ENCODE peak calls at places on chromosomes 1 and 21, in five cellular contexts. One of them, this sample, is unnamed.

GRCh38 chr1:184912392-184912791 is 61.9 kb downstream of the NIBAN1 start:
- DNase-seq in fibroblast of pulmonary artery: no peak
- DNase-seq in HCT116: no peak
- DNase-seq in OCI-LY7: no peak
- DNase-seq in fibroblast of the aortic adventitia: no peak
- DNase-seq in this sample: no peak

GRCh38 chr1:244836135-244836521 is 670 bp downstream of the COX20 start:
- DNase-seq in fibroblast of pulmonary artery: peak; percentile 41
- DNase-seq in HCT116: no peak
- DNase-seq in OCI-LY7: peak; percentile 45
- DNase-seq in fibroblast of the aortic adventitia: peak; percentile 61
- DNase-seq in this sample: no peak

GRCh38 chr1:24898152-24898908 is 31.7 kb downstream of the RUNX3 start:
- DNase-seq in fibroblast of pulmonary artery: peak; percentile 47
- DNase-seq in HCT116: peak; percentile 10
- DNase-seq in OCI-LY7: peak; percentile 49
- DNase-seq in fibroblast of the aortic adventitia: peak; percentile 42
- DNase-seq in this sample: no peak

GRCh38 chr1:164061528-164061927 is 497.5 kb upstream of the PBX1 start:
- DNase-seq in fibroblast of pulmonary artery: no peak
- DNase-seq in HCT116: no peak
- DNase-seq in OCI-LY7: no peak
- DNase-seq in fibroblast of the aortic adventitia: no peak
- DNase-seq in this sample: no peak

GRCh38 chr1:212591922-212592321 is 16.6 kb upstream of the ATF3 start:
- DNase-seq in fibroblast of pulmonary artery: no peak
- DNase-seq in HCT116: no peak
- DNase-seq in OCI-LY7: no peak
- DNase-seq in fibroblast of the aortic adventitia: no peak
- DNase-seq in this sample: no peak

GRCh38 chr1:77732090-77732489 is 27.6 kb downstream of the USP33 start:
- DNase-seq in fibroblast of pulmonary artery: no peak
- DNase-seq in HCT116: no peak
- DNase-seq in OCI-LY7: no peak
- DNase-seq in fibroblast of the aortic adventitia: no peak
- DNase-seq in this sample: no peak

GRCh38 chr1:154720328-154721301 is 112.6 kb upstream of the ADAR start:
- DNase-seq in fibroblast of pulmonary artery: no peak
- DNase-seq in HCT116: no peak
- DNase-seq in OCI-LY7: no peak
- DNase-seq in fibroblast of the aortic adventitia: no peak
- DNase-seq in this sample: no peak

GRCh38 chr1:52632732-52633290 is at the start of gene SHISAL2A:
- DNase-seq in fibroblast of pulmonary artery: peak; percentile 16
- DNase-seq in HCT116: no peak
- DNase-seq in OCI-LY7: no peak
- DNase-seq in fibroblast of the aortic adventitia: no peak
- DNase-seq in this sample: no peak

GRCh38 chr1:41742219-41742618 is 176.5 kb downstream of the HIVEP3 start:
- DNase-seq in fibroblast of pulmonary artery: peak; percentile 47
- DNase-seq in HCT116: no peak
- DNase-seq in OCI-LY7: no peak
- DNase-seq in fibroblast of the aortic adventitia: peak; percentile 56
- DNase-seq in this sample: no peak

GRCh38 chr1:225871374-225872074 is 10.7 kb downstream of the TMEM63A start:
- DNase-seq in fibroblast of pulmonary artery: no peak
- DNase-seq in HCT116: no peak
- DNase-seq in OCI-LY7: no peak
- DNase-seq in fibroblast of the aortic adventitia: no peak
- DNase-seq in this sample: no peak

GRCh38 chr1:183734600-183735036 is 70.3 kb upstream of the RGL1 start:
- DNase-seq in fibroblast of pulmonary artery: peak; percentile 77
- DNase-seq in HCT116: no peak
- DNase-seq in OCI-LY7: no peak
- DNase-seq in fibroblast of the aortic adventitia: peak; percentile 78
- DNase-seq in this sample: no peak

GRCh38 chr1:95207223-95207935 is 26.6 kb upstream of the RWDD3 start:
- DNase-seq in fibroblast of pulmonary artery: no peak
- DNase-seq in HCT116: no peak
- DNase-seq in OCI-LY7: no peak
- DNase-seq in fibroblast of the aortic adventitia: no peak
- DNase-seq in this sample: no peak

GRCh38 chr1:26913754-26914619 is at the start of gene NR0B2:
- DNase-seq in fibroblast of pulmonary artery: no peak
- DNase-seq in HCT116: no peak
- DNase-seq in OCI-LY7: peak; percentile 47
- DNase-seq in fibroblast of the aortic adventitia: no peak
- DNase-seq in this sample: no peak

GRCh38 chr1:9598316-9598700 is 9.6 kb downstream of the TMEM201 start:
- DNase-seq in fibroblast of pulmonary artery: no peak
- DNase-seq in HCT116: no peak
- DNase-seq in OCI-LY7: no peak
- DNase-seq in fibroblast of the aortic adventitia: no peak
- DNase-seq in this sample: no peak

GRCh38 chr1:226609836-226610455 is 61.4 kb downstream of the STUM start:
- DNase-seq in fibroblast of pulmonary artery: peak; percentile 34
- DNase-seq in HCT116: no peak
- DNase-seq in OCI-LY7: no peak
- DNase-seq in fibroblast of the aortic adventitia: no peak
- DNase-seq in this sample: peak; percentile 42

GRCh38 chr1:1120096-1120495 is 4.2 kb upstream of the C1orf159 start:
- DNase-seq in fibroblast of pulmonary artery: no peak
- DNase-seq in HCT116: no peak
- DNase-seq in OCI-LY7: no peak
- DNase-seq in fibroblast of the aortic adventitia: no peak
- DNase-seq in this sample: no peak

GRCh38 chr1:1120866-1121563 is 5.1 kb upstream of the C1orf159 start:
- DNase-seq in fibroblast of pulmonary artery: no peak
- DNase-seq in HCT116: no peak
- DNase-seq in OCI-LY7: no peak
- DNase-seq in fibroblast of the aortic adventitia: no peak
- DNase-seq in this sample: no peak

GRCh38 chr1:1118011-1118892 is 2.4 kb upstream of the C1orf159 start:
- DNase-seq in fibroblast of pulmonary artery: no peak
- DNase-seq in HCT116: no peak
- DNase-seq in OCI-LY7: no peak
- DNase-seq in fibroblast of the aortic adventitia: no peak
- DNase-seq in this sample: no peak

GRCh38 chr1:1118893-1119220 is 3.0 kb upstream of the C1orf159 start:
- DNase-seq in fibroblast of pulmonary artery: no peak
- DNase-seq in HCT116: no peak
- DNase-seq in OCI-LY7: no peak
- DNase-seq in fibroblast of the aortic adventitia: no peak
- DNase-seq in this sample: no peak

DNA sequence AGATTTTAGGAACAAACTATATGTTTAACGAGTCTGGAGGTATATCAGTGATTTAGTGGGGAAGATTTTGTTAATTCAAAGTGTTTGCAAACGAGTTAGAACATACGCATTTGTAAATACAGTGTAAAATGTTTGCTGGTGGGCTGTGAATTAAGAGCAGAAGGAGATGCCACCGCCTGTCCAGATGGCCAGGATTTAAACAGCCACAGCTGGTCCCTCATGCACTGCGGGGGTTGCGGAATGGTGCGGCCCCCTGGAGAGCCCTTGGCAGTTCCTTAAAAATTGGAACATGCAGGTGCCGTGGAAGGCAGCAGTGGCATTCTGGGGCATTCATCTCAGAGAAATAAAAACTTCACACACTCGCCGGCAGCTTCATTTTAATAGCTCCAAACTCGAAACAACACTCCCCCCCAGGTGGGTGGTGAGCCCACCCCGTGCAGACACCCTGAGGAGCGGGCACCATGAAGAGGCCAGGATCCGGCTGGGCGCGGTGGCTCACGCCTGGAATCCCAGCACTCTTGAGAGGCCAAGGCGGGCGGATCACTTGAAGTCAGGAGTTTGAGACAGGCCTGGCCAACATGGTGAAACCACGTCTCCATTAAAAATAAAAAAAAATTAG is 3.5 kb upstream of the C1orf159 start:
- DNase-seq in fibroblast of pulmonary artery: no peak
- DNase-seq in HCT116: no peak
- DNase-seq in OCI-LY7: no peak
- DNase-seq in fibroblast of the aortic adventitia: no peak
- DNase-seq in this sample: no peak
- H3K4me3 ChIP-seq in fibroblast of pulmonary artery: no peak overlapping the region
- H3K4me3 ChIP-seq in HCT116: no peak overlapping the region
- H3K4me3 ChIP-seq in OCI-LY7: no peak overlapping the region
- H3K4me3 ChIP-seq in fibroblast of the aortic adventitia: no peak overlapping the region
- H3K4me3 ChIP-seq in this sample: no peak overlapping the region

DNA sequence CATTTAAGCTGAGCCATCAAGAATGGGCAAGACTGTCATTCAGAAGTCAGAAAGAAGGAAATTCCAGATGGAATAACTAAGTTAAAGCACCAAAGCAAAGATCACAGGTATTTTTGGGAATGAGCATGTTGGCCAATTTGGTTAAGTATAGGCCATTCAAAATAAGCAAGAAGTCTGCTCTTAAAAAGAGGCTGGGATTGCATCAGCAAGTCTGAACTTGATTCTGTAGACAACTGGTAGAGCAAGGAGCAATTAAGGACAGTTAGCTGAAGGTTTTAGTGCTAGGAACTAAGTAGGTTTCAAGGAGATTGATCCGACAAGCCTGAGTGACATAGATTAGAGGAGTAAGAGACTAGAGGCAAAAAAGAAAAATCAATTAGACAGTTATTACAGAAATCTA is 8.4 kb downstream of the ANKRD45 start:
- DNase-seq in fibroblast of pulmonary artery: no peak
- DNase-seq in HCT116: no peak
- DNase-seq in OCI-LY7: no peak
- DNase-seq in fibroblast of the aortic adventitia: no peak
- DNase-seq in this sample: no peak
- H3K4me3 ChIP-seq in fibroblast of pulmonary artery: no peak overlapping the region
- H3K4me3 ChIP-seq in HCT116: no peak overlapping the region
- H3K4me3 ChIP-seq in OCI-LY7: no peak overlapping the region
- H3K4me3 ChIP-seq in fibroblast of the aortic adventitia: no peak overlapping the region
- H3K4me3 ChIP-seq in this sample: no peak overlapping the region

DNA sequence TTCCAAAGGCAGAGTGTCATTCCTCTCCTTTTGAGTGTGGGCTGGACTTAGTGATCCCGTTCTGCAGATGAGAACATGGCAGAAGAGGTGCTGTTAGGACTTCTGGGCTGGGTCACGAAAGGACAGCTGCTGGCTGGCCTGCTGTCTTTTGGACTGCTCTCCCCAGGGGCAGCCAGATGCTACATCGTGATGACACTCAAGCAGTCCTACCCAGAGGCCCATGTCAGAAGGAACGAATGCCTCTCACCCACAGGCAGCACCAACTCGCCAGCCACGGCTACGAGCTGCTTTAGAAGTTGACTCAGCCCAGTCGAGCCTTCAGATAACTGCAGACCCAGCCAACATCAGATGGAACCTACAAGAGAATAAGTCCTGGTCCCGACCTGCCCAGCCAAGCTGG is 156.5 kb downstream of the KCNJ6 start:
- DNase-seq in fibroblast of pulmonary artery: no peak
- DNase-seq in HCT116: no peak
- DNase-seq in OCI-LY7: no peak
- DNase-seq in fibroblast of the aortic adventitia: no peak
- DNase-seq in this sample: no peak
- H3K4me3 ChIP-seq in fibroblast of pulmonary artery: no peak overlapping the region
- H3K4me3 ChIP-seq in HCT116: no peak overlapping the region
- H3K4me3 ChIP-seq in OCI-LY7: no peak overlapping the region
- H3K4me3 ChIP-seq in fibroblast of the aortic adventitia: no peak overlapping the region
- H3K4me3 ChIP-seq in this sample: no peak overlapping the region

DNA sequence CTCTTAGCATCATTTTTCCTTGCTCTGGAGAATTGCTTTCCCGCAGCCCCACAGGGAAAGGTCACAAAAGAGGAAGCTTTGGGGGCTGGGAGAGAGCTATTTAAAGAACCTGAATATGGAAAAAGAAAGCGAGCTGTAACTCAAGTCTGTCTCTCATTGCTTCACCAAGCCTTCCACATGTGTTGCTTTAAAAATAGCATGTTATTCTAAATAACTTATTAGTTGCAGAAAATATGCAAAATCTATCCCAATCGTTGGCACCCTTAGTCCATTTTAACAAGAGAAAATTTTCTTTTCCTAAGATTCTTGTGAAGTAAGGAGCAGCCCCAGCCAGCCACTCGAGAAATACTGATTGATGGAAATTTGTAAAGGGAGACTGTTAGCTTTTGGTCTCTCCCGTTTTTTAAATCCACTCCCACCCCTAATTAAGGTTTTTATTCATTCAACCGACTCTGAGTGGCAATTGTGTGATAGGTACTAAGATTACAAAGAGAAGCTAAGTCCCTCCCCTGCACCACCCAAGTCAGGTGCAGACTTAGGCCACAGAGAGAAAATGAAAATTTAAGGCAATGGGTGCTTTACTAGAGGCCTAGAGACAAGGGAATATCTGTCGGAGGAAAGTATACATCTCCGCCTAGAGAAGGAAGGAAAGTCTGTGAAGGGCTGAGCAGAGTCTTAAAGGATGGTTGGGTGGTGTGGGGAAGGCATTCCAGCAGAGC is 828 bp downstream of the CYP4X1 start:
- DNase-seq in fibroblast of pulmonary artery: peak; percentile 11
- DNase-seq in HCT116: no peak
- DNase-seq in OCI-LY7: no peak
- DNase-seq in fibroblast of the aortic adventitia: no peak
- DNase-seq in this sample: no peak
- H3K4me3 ChIP-seq in fibroblast of pulmonary artery: peak overlapping the region; percentile 46
- H3K4me3 ChIP-seq in HCT116: no peak overlapping the region
- H3K4me3 ChIP-seq in OCI-LY7: no peak overlapping the region
- H3K4me3 ChIP-seq in fibroblast of the aortic adventitia: peak overlapping the region; percentile 4
- H3K4me3 ChIP-seq in this sample: no peak overlapping the region

GRCh38 chr1:89761901-89762300 is 58.9 kb upstream of the LRRC8D start:
- DNase-seq in fibroblast of pulmonary artery: no peak
- DNase-seq in HCT116: no peak
- DNase-seq in OCI-LY7: no peak
- DNase-seq in fibroblast of the aortic adventitia: no peak
- DNase-seq in this sample: no peak
- H3K4me3 ChIP-seq in fibroblast of pulmonary artery: no peak overlapping the region
- H3K4me3 ChIP-seq in HCT116: no peak overlapping the region
- H3K4me3 ChIP-seq in OCI-LY7: no peak overlapping the region
- H3K4me3 ChIP-seq in fibroblast of the aortic adventitia: no peak overlapping the region
- H3K4me3 ChIP-seq in this sample: no peak overlapping the region

GRCh38 chr21:18424250-18424649 is 20.7 kb upstream of the TMPRSS15 start:
- DNase-seq in fibroblast of pulmonary artery: no peak
- DNase-seq in HCT116: no peak
- DNase-seq in OCI-LY7: no peak
- DNase-seq in fibroblast of the aortic adventitia: no peak
- DNase-seq in this sample: no peak
- H3K4me3 ChIP-seq in fibroblast of pulmonary artery: no peak overlapping the region
- H3K4me3 ChIP-seq in HCT116: no peak overlapping the region
- H3K4me3 ChIP-seq in OCI-LY7: no peak overlapping the region
- H3K4me3 ChIP-seq in fibroblast of the aortic adventitia: no peak overlapping the region
- H3K4me3 ChIP-seq in this sample: no peak overlapping the region

GRCh38 chr1:230976825-230977747 is 1.6 kb downstream of the TTC13 start:
- DNase-seq in fibroblast of pulmonary artery: no peak
- DNase-seq in HCT116: no peak
- DNase-seq in OCI-LY7: peak; percentile 66
- DNase-seq in fibroblast of the aortic adventitia: no peak
- DNase-seq in this sample: peak; percentile 67

GRCh38 chr1:230979389-230979716 is 459 bp downstream of the ARV1 start:
- DNase-seq in fibroblast of pulmonary artery: no peak
- DNase-seq in HCT116: no peak
- DNase-seq in OCI-LY7: no peak
- DNase-seq in fibroblast of the aortic adventitia: no peak
- DNase-seq in this sample: no peak

GRCh38 chr1:230977781-230978490 is 725 bp downstream of the TTC13 start:
- DNase-seq in fibroblast of pulmonary artery: peak; percentile 8
- DNase-seq in HCT116: peak; percentile 19
- DNase-seq in OCI-LY7: peak; percentile 52
- DNase-seq in fibroblast of the aortic adventitia: peak; percentile 16
- DNase-seq in this sample: peak; percentile 60

GRCh38 chr1:230978491-230979388 is at the start of the genes ARV1 and TTC13:
- DNase-seq in fibroblast of pulmonary artery: peak; percentile 99
- DNase-seq in HCT116: peak; percentile 97
- DNase-seq in OCI-LY7: peak; percentile 99
- DNase-seq in fibroblast of the aortic adventitia: peak; percentile 96
- DNase-seq in this sample: peak; percentile 100

GRCh38 chr1:230976360-230976759 is 2.3 kb downstream of the TTC13 start:
- DNase-seq in fibroblast of pulmonary artery: no peak
- DNase-seq in HCT116: no peak
- DNase-seq in OCI-LY7: no peak
- DNase-seq in fibroblast of the aortic adventitia: no peak
- DNase-seq in this sample: no peak
- H3K4me3 ChIP-seq in fibroblast of pulmonary artery: no peak overlapping the region
- H3K4me3 ChIP-seq in HCT116: no peak overlapping the region
- H3K4me3 ChIP-seq in OCI-LY7: no peak overlapping the region
- H3K4me3 ChIP-seq in fibroblast of the aortic adventitia: no peak overlapping the region
- H3K4me3 ChIP-seq in this sample: no peak overlapping the region

This sample was measured in MM.1S.